ENCODE peak calls at places on chromosomes 1 and 21, in four cellular contexts. F, B, A and Q are unnamed samples.

GRCh38 chr1:9425859-9426258 is 113.4 kb upstream of the SLC25A33 start:
- DNase-seq in F (no peak), B (no peak), A (no peak), Q (no peak)

GRCh38 chr1:179169616-179170467 is 59.6 kb downstream of the ABL2 start:
- DNase-seq in F (no peak), B (peak), A (no peak), Q (no peak)

GRCh38 chr1:119374208-119374877 is 5.8 kb downstream of the HAO2 start:
- DNase-seq in F (no peak), B (no peak), A (no peak), Q (no peak)

GRCh38 chr1:11598461-11598860 is 55.8 kb downstream of the FBXO2 start:
- DNase-seq in F (no peak), B (peak), A (no peak), Q (no peak)

GRCh38 chr1:156033011-156033410 is 12.3 kb upstream of the SSR2 start:
- DNase-seq in F (no peak), B (no peak), A (no peak), Q (no peak)

GRCh38 chr1:28933277-28933676 is 18.9 kb downstream of the EPB41 start:
- DNase-seq in F (no peak), B (peak), A (no peak), Q (no peak)

GRCh38 chr1:58592521-58593134 is 15.6 kb upstream of the TACSTD2 start:
- DNase-seq in F (peak), B (peak), A (peak), Q (no peak)

GRCh38 chr1:63523738-63524137 is 413 bp downstream of the EFCAB7 start:
- DNase-seq in F (no peak), B (no peak), A (no peak), Q (no peak)

GRCh38 chr1:180041587-180041986 is 87.0 kb downstream of the CEP350 start:
- DNase-seq in F (no peak), B (no peak), A (no peak), Q (no peak)

GRCh38 chr1:116986531-116987255 is 14.9 kb upstream of the CD101 start:
- DNase-seq in F (no peak), B (no peak), A (no peak), Q (no peak)

GRCh38 chr1:19042675-19043578 is 86.5 kb upstream of the IFFO2 start:
- DNase-seq in F (no peak), B (peak), A (no peak), Q (no peak)

GRCh38 chr1:207884276-207885029 is 26.5 kb downstream of the CD34 start:
- DNase-seq in F (no peak), B (no peak), A (no peak), Q (no peak)

GRCh38 chr21:45235488-45235887 is 52.2 kb downstream of the POFUT2 start:
- DNase-seq in F (no peak), B (no peak), A (no peak), Q (no peak)

GRCh38 chr1:49240709-49241221 is 464.1 kb upstream of the BEND5 start:
- DNase-seq in F (no peak), B (no peak), A (no peak), Q (no peak)

GRCh38 chr1:245074232-245074747 is 80.5 kb upstream of the KIF26B start:
- DNase-seq in F (no peak), B (peak), A (no peak), Q (no peak)

GRCh38 chr1:219757890-219758289 is 145.0 kb upstream of the ZC3H11B start:
- DNase-seq in F (no peak), B (peak), A (no peak), Q (peak)

GRCh38 chr1:1179339-1179982 is 5.8 kb downstream of the TTLL10 start:
- DNase-seq in F (no peak), B (no peak), A (no peak), Q (peak)

GRCh38 chr1:175857756-175858155 is 114.4 kb upstream of the TNR start:
- DNase-seq in F (no peak), B (no peak), A (no peak), Q (no peak)

GRCh38 chr21:45335761-45336534 is 48.3 kb upstream of the POFUT2 start:
- DNase-seq in F (peak), B (no peak), A (no peak), Q (no peak)

GRCh38 chr1:189859385-189859977 is 618.2 kb downstream of the BRINP3 start:
- DNase-seq in F (no peak), B (peak), A (no peak), Q (peak)

GRCh38 chr1:182752077-182752826 is 37.3 kb upstream of the NPL start:
- DNase-seq in F (peak), B (peak), A (no peak), Q (peak)

GRCh38 chr21:42507418-42507817 is 6.2 kb upstream of the SLC37A1 start:
- DNase-seq in F (no peak), B (no peak), A (no peak), Q (no peak)

GRCh38 chr1:112706505-112707216 is at the start of gene RHOC:
- DNase-seq in F (peak), B (peak), A (peak), Q (peak)

DNA sequence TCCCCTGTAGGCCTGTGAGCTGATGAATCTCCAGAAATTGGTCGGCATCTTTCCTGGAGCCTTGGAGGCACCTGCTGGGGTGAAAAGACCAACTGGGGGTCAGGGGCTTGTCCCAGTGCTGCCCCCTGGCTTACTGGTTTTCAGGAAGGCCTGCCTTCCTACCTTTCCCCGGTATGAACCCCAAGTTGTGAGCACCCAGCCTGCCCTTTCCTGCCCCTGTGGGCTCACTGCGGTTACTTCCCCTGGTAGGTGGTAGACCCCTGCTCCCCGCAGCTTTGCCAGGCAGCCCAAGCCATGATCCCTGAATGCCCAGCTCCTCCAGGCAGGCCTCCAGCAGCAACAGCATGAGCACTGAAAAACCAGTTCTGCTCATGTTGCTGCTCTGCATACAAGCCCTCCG is 10.2 kb downstream of the DMRTB1 start:
- DNase-seq in F (no peak), B (no peak), A (no peak), Q (no peak)
- TF ChIP-seq CTCF in F (no peak), B (no peak), A (no peak), Q (no peak)

GRCh38 chr1:199550384-199551067 is 477.0 kb upstream of the NR5A2 start:
- DNase-seq in F (no peak), B (no peak), A (no peak), Q (no peak)

GRCh38 chr1:199549424-199549823 is 478.1 kb upstream of the NR5A2 start:
- DNase-seq in F (no peak), B (no peak), A (no peak), Q (no peak)

GRCh38 chr1:199546323-199546722 is 481.2 kb upstream of the NR5A2 start:
- DNase-seq in F (no peak), B (peak), A (no peak), Q (no peak)

GRCh38 chr1:199545780-199546179 is 481.7 kb upstream of the NR5A2 start:
- DNase-seq in F (no peak), B (peak), A (no peak), Q (no peak)
- TF ChIP-seq CTCF in F (no peak), B (peak), A (peak), Q (no peak)

DNA sequence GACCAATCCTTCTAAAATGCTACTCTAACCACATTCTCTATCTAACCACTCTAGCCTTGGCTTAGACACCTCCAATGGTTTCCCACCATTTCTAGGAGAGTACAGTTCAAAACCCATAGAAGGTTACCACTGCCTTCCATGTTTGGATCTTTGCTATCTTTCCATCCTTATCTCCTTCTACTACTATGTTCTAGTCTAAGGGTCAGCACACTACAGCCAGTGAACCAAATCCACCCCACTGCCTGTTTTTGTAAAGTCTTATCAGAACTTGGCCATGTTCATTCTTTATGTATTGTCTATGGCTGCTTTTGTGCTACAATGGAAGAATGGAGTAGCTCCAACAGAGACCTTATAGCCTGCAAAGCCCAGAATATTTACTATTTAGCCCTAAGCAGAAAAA is 6.2 kb downstream of the MTF1 start:
- DNase-seq in F (no peak), B (no peak), A (no peak), Q (no peak)
- TF ChIP-seq CTCF in F (no peak), B (no peak), A (no peak), Q (no peak)

DNA sequence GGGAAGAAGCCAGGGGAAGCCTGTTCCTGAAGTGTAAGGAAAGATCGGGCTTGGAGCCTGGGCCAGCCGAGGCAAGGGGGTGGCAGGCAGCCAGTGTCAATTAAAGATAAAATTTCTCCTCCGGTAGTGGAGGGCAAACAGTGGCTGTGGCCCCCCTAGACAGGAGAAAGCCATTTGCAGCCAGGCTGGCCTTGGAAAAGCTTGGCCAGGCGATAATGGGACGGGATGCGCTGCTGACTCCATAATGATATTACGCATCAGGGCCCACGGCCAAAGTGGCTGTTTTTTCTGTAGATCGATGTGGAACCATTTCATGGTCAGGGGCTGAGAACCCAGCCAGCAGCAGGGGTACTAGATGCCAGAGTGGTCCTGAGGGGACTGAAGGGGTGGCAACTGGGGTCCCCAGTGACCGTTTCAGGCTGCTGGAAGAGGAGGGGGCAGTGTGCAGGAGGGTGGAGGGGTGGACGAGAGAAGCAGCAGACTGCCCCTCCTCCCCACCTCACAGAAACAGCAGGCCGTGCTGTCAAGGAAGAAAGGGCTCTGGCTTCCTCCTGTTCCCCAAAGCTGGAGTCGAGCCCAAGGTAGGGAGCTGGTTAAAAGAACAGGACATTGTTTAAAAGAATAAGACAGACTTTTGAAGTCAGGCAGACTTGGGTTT is 25.2 kb downstream of the KCNC4 start:
- DNase-seq in F (no peak), B (no peak), A (no peak), Q (no peak)
- TF ChIP-seq CTCF in F (no peak), B (no peak), A (no peak), Q (no peak)

GRCh38 chr1:33234588-33234990 is 21.7 kb upstream of the ZNF362 start:
- DNase-seq in F (no peak), B (peak), A (no peak), Q (no peak)

GRCh38 chr1:33232716-33233115 is 23.6 kb upstream of the ZNF362 start:
- DNase-seq in F (no peak), B (no peak), A (no peak), Q (no peak)

GRCh38 chr1:33235521-33235920 is 20.8 kb upstream of the ZNF362 start:
- DNase-seq in F (no peak), B (no peak), A (no peak), Q (no peak)

GRCh38 chr1:33236498-33236897 is 19.8 kb upstream of the ZNF362 start:
- DNase-seq in F (no peak), B (no peak), A (no peak), Q (no peak)

GRCh38 chr1:33234131-33234530 is 22.2 kb upstream of the ZNF362 start:
- DNase-seq in F (no peak), B (peak), A (no peak), Q (no peak)
- TF ChIP-seq CTCF in F (no peak), B (no peak), A (no peak), Q (no peak)

DNA sequence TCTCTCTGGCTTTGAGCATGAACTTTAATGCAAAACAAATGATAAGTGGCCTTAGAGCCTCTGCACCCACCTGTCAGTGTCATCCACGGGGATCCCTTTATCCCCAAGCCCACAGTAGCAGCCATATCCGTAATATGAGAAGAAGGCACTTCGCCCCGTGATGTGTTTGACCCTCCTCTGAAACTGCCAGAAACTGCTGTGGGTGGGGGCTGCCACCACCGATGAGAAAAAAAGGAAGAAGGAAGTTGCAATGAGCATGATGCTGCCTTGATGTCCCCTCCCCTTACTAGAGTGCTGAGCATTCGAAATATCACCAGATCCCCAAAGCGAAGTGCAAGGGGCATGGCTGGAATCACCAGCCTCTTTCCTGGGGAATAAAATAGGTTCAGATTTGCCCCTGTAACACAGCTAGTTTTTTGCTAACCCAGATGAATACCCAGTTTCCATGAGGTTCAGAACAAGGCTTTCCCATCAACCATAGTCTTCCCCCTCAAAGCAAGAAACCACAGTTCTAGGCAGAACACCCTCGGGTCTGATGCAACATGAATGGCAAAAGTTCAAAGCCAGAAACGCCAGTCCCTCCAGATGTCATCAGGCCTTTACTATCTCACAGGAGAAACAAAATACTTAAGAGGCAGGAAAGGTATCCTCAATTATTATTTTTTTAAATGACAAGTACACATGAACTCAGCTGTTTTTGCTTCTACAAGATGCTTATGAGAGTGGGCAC is 10.8 kb upstream of the UBXN10 start:
- DNase-seq in F (no peak), B (no peak), A (no peak), Q (no peak)
- TF ChIP-seq CTCF in F (no peak), B (no peak), A (no peak), Q (no peak)

GRCh38 chr1:65001238-65001792 is 35.0 kb upstream of the JAK1 start:
- DNase-seq in F (peak), B (no peak), A (no peak), Q (peak)
- TF ChIP-seq CTCF in F (no peak), B (no peak), A (no peak), Q (no peak)

GRCh38 chr1:27137022-27137542 is 17.8 kb downstream of the SLC9A1 start:
- DNase-seq in F (peak), B (no peak), A (no peak), Q (no peak)

GRCh38 chr1:27137544-27138075 is 17.3 kb downstream of the SLC9A1 start:
- DNase-seq in F (peak), B (peak), A (no peak), Q (no peak)

GRCh38 chr1:27138927-27139326 is 16.0 kb downstream of the SLC9A1 start:
- DNase-seq in F (no peak), B (peak), A (no peak), Q (no peak)

GRCh38 chr1:27139980-27140379 is 14.9 kb downstream of the SLC9A1 start:
- DNase-seq in F (no peak), B (no peak), A (no peak), Q (no peak)

DNA sequence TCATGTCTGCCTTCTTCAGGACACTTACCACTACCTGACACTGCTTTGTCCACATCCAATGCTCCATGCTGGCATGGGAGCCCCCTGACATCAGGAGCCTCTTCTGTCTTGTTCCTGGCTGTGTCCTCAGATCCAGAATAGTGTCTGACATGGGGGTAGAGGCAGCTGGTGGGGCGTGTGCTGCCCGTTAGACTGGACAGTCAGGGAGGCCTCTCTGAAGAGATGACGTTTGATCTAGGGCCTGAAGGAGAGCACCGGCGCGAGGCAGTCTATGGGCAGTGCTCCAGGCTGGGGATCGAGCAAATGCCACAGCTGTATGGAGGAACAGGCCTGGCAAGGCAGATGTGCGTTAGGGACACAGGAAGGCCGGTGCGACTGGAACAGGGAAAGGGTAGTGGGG is 16.6 kb downstream of the SLC9A1 start:
- DNase-seq in F (peak), B (no peak), A (no peak), Q (no peak)
- TF ChIP-seq CTCF in F (no peak), B (no peak), A (no peak), Q (no peak)

GRCh38 chr1:35706846-35707245 is 11.8 kb downstream of the C1orf216 start:
- DNase-seq in F (no peak), B (no peak), A (no peak), Q (no peak)

GRCh38 chr1:35708179-35708891 is 10.3 kb downstream of the C1orf216 start:
- DNase-seq in F (no peak), B (no peak), A (peak), Q (no peak)

GRCh38 chr1:35707253-35708178 is 11.2 kb downstream of the C1orf216 start:
- DNase-seq in F (no peak), B (no peak), A (peak), Q (peak)

GRCh38 chr1:35702540-35702939 is 16.1 kb downstream of the C1orf216 start:
- DNase-seq in F (no peak), B (no peak), A (no peak), Q (no peak)
- TF ChIP-seq CTCF in F (no peak), B (no peak), A (peak), Q (no peak)